ENCODE peak calls at places on chromosomes 16 and 17, in six cellular contexts. One of them, this sample, is unnamed.

GRCh38 chr17:2598166-2598565 is 4.7 kb downstream of the PAFAH1B1 start:
- DNase-seq in dorsolateral prefrontal cortex: no peak
- DNase-seq in heart right ventricle: no peak
- DNase-seq in AG04450: no peak
- DNase-seq in brain microvascular endothelial cell: peak
- DNase-seq in PC-9: no peak
- DNase-seq in this sample: peak

GRCh38 chr17:11308550-11308949 is 67.5 kb downstream of the SHISA6 start:
- DNase-seq in dorsolateral prefrontal cortex: no peak
- DNase-seq in heart right ventricle: no peak
- DNase-seq in brain microvascular endothelial cell: no peak
- DNase-seq in PC-9: no peak
- DNase-seq in AG04450: no peak
- DNase-seq in this sample: no peak

GRCh38 chr17:65588194-65588808 is 26.9 kb upstream of the AXIN2 start:
- DNase-seq in brain microvascular endothelial cell: no peak
- DNase-seq in PC-9: peak
- DNase-seq in AG04450: no peak
- DNase-seq in dorsolateral prefrontal cortex: no peak
- DNase-seq in heart right ventricle: no peak
- DNase-seq in this sample: no peak

GRCh38 chr17:39730095-39730921 is at the start of gene MIEN1:
- DNase-seq in heart right ventricle: peak
- DNase-seq in brain microvascular endothelial cell: peak
- DNase-seq in dorsolateral prefrontal cortex: peak
- DNase-seq in PC-9: peak
- DNase-seq in AG04450: peak
- DNase-seq in this sample: peak

GRCh38 chr17:6018788-6019187 is 51.4 kb upstream of the WSCD1 start:
- DNase-seq in heart right ventricle: no peak
- DNase-seq in dorsolateral prefrontal cortex: no peak
- DNase-seq in AG04450: no peak
- DNase-seq in PC-9: no peak
- DNase-seq in brain microvascular endothelial cell: no peak
- DNase-seq in this sample: no peak

GRCh38 chr17:2982854-2983636 is 80.4 kb downstream of the OR1D5 start:
- DNase-seq in heart right ventricle: peak
- DNase-seq in dorsolateral prefrontal cortex: peak
- DNase-seq in AG04450: peak
- DNase-seq in PC-9: no peak
- DNase-seq in brain microvascular endothelial cell: no peak
- DNase-seq in this sample: peak

GRCh38 chr16:81469710-81470481 is 25.3 kb downstream of the CMIP start:
- DNase-seq in dorsolateral prefrontal cortex: no peak
- DNase-seq in AG04450: no peak
- DNase-seq in heart right ventricle: no peak
- DNase-seq in brain microvascular endothelial cell: no peak
- DNase-seq in PC-9: no peak
- DNase-seq in this sample: no peak

GRCh38 chr17:57211010-57211411 is 45.3 kb upstream of the MSI2 start:
- DNase-seq in PC-9: no peak
- DNase-seq in dorsolateral prefrontal cortex: no peak
- DNase-seq in heart right ventricle: no peak
- DNase-seq in brain microvascular endothelial cell: no peak
- DNase-seq in AG04450: no peak
- DNase-seq in this sample: no peak

GRCh38 chr17:64459284-64459747 is 10.4 kb downstream of the MILR1 start:
- DNase-seq in brain microvascular endothelial cell: peak
- DNase-seq in PC-9: peak
- DNase-seq in dorsolateral prefrontal cortex: no peak
- DNase-seq in heart right ventricle: no peak
- DNase-seq in AG04450: no peak
- DNase-seq in this sample: peak

GRCh38 chr16:12737563-12737962 is 66.1 kb downstream of the CPPED1 start:
- DNase-seq in PC-9: no peak
- DNase-seq in heart right ventricle: no peak
- DNase-seq in dorsolateral prefrontal cortex: no peak
- DNase-seq in AG04450: no peak
- DNase-seq in brain microvascular endothelial cell: no peak
- DNase-seq in this sample: no peak

GRCh38 chr16:24700549-24701392 is 28.7 kb upstream of the TNRC6A start:
- DNase-seq in PC-9: peak
- DNase-seq in dorsolateral prefrontal cortex: no peak
- DNase-seq in AG04450: peak
- DNase-seq in heart right ventricle: peak
- DNase-seq in brain microvascular endothelial cell: peak
- DNase-seq in this sample: peak

GRCh38 chr16:48321307-48322036 is 63.7 kb downstream of the SIAH1 start:
- DNase-seq in heart right ventricle: no peak
- DNase-seq in brain microvascular endothelial cell: peak
- DNase-seq in PC-9: no peak
- DNase-seq in AG04450: no peak
- DNase-seq in dorsolateral prefrontal cortex: no peak
- DNase-seq in this sample: peak

GRCh38 chr17:51640108-51640622 is 379.8 kb downstream of the UTP18 start:
- DNase-seq in brain microvascular endothelial cell: no peak
- DNase-seq in heart right ventricle: no peak
- DNase-seq in PC-9: peak
- DNase-seq in dorsolateral prefrontal cortex: no peak
- DNase-seq in AG04450: no peak
- DNase-seq in this sample: no peak

GRCh38 chr17:49508061-49508865 is 13.2 kb downstream of the NGFR start:
- DNase-seq in heart right ventricle: no peak
- DNase-seq in dorsolateral prefrontal cortex: no peak
- DNase-seq in brain microvascular endothelial cell: no peak
- DNase-seq in PC-9: peak
- DNase-seq in AG04450: no peak
- DNase-seq in this sample: peak

GRCh38 chr16:85253127-85253941 is 141.1 kb upstream of the CIBAR2 start:
- DNase-seq in AG04450: no peak
- DNase-seq in brain microvascular endothelial cell: no peak
- DNase-seq in dorsolateral prefrontal cortex: peak
- DNase-seq in PC-9: peak
- DNase-seq in heart right ventricle: peak
- DNase-seq in this sample: peak

GRCh38 chr16:12497558-12497957 is 306.1 kb downstream of the CPPED1 start:
- DNase-seq in PC-9: no peak
- DNase-seq in heart right ventricle: no peak
- DNase-seq in dorsolateral prefrontal cortex: no peak
- DNase-seq in AG04450: no peak
- DNase-seq in brain microvascular endothelial cell: no peak
- DNase-seq in this sample: no peak

GRCh38 chr17:56185905-56186783 is 32.9 kb downstream of the ANKFN1 start:
- DNase-seq in PC-9: no peak
- DNase-seq in brain microvascular endothelial cell: peak
- DNase-seq in heart right ventricle: no peak
- DNase-seq in AG04450: peak
- DNase-seq in dorsolateral prefrontal cortex: no peak
- DNase-seq in this sample: peak

GRCh38 chr16:57185446-57185944 is 344 bp downstream of the PSME3IP1 start:
- DNase-seq in dorsolateral prefrontal cortex: peak
- DNase-seq in PC-9: peak
- DNase-seq in heart right ventricle: peak
- DNase-seq in brain microvascular endothelial cell: peak
- DNase-seq in AG04450: no peak
- DNase-seq in this sample: peak

GRCh38 chr16:56202036-56202435 is 10.7 kb downstream of the GNAO1 start:
- DNase-seq in brain microvascular endothelial cell: no peak
- DNase-seq in AG04450: no peak
- DNase-seq in heart right ventricle: no peak
- DNase-seq in dorsolateral prefrontal cortex: no peak
- DNase-seq in PC-9: no peak
- DNase-seq in this sample: peak

GRCh38 chr16:75420987-75421819 is 12.1 kb downstream of the CFDP1 start:
- DNase-seq in heart right ventricle: peak
- DNase-seq in AG04450: no peak
- DNase-seq in brain microvascular endothelial cell: peak
- DNase-seq in dorsolateral prefrontal cortex: no peak
- DNase-seq in PC-9: peak
- DNase-seq in this sample: peak

GRCh38 chr17:48791128-48792032 is 25.6 kb downstream of the TTLL6 start:
- DNase-seq in heart right ventricle: peak
- DNase-seq in AG04450: peak
- DNase-seq in PC-9: peak
- DNase-seq in dorsolateral prefrontal cortex: peak
- DNase-seq in brain microvascular endothelial cell: peak
- DNase-seq in this sample: peak

GRCh38 chr17:81412490-81413093 is 17.3 kb downstream of the BAHCC1 start:
- DNase-seq in dorsolateral prefrontal cortex: no peak
- DNase-seq in AG04450: no peak
- DNase-seq in brain microvascular endothelial cell: no peak
- DNase-seq in PC-9: no peak
- DNase-seq in heart right ventricle: peak
- DNase-seq in this sample: no peak

GRCh38 chr17:81411305-81411704 is 16.0 kb downstream of the BAHCC1 start:
- DNase-seq in dorsolateral prefrontal cortex: no peak
- DNase-seq in AG04450: no peak
- DNase-seq in heart right ventricle: no peak
- DNase-seq in PC-9: no peak
- DNase-seq in brain microvascular endothelial cell: no peak
- DNase-seq in this sample: no peak

GRCh38 chr17:81413497-81414135 is 18.4 kb downstream of the BAHCC1 start:
- DNase-seq in dorsolateral prefrontal cortex: no peak
- DNase-seq in heart right ventricle: no peak
- DNase-seq in brain microvascular endothelial cell: no peak
- DNase-seq in PC-9: no peak
- DNase-seq in AG04450: no peak
- DNase-seq in this sample: no peak

GRCh38 chr17:81409190-81409935 is 14.1 kb downstream of the BAHCC1 start:
- DNase-seq in AG04450: no peak
- DNase-seq in PC-9: peak
- DNase-seq in dorsolateral prefrontal cortex: no peak
- DNase-seq in heart right ventricle: no peak
- DNase-seq in brain microvascular endothelial cell: no peak
- DNase-seq in this sample: no peak

DNA sequence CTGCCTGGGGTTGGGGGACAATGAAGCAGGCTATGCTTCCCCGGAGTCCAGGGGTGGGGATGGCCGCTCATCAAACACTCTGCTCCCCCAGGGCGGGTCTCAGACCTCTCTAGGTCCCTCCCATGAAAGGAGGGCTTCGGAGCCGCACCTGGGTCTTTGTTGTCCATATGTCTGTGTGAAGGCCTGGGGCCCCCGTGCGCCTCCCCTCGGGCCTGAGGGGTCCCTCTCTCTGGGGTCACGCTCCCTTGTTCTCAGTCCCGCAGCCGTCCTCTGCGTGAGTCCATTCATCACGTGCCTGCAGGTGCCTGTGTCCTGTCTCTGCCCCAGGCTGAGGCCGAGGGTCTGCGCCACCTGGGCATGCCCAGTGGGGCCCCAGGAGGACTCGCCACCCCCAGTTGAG is 15.6 kb downstream of the BAHCC1 start:
- DNase-seq in AG04450: no peak
- DNase-seq in brain microvascular endothelial cell: no peak
- DNase-seq in dorsolateral prefrontal cortex: no peak
- DNase-seq in PC-9: no peak
- DNase-seq in heart right ventricle: no peak
- DNase-seq in this sample: no peak
- TF ChIP-seq CTCF in AG04450: no peak
- TF ChIP-seq CTCF in brain microvascular endothelial cell: no peak
- TF ChIP-seq CTCF in dorsolateral prefrontal cortex: no peak
- TF ChIP-seq CTCF in PC-9: no peak
- TF ChIP-seq CTCF in heart right ventricle: no peak
- TF ChIP-seq CTCF in this sample: no peak

DNA sequence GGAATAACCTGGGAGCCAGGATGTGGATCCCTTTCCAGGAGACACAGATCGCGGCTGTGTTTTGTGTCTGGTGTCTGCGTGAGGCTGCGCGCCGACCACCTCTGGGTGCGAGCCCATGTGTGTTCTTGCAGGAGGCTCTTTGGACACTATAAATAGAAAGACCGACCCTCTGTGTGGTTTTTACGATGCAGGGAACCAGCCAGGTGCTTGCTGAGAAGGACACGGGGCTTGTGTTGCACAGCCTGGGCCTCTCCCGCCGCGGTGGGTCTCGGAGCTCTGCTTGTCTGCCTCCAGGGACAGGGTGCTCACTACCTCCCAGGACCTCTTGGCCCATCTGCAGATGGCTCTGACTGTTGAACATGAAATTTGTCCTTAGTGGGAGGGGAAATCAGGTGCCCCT is 505 bp upstream of the STX1B start:
- DNase-seq in dorsolateral prefrontal cortex: no peak
- DNase-seq in PC-9: no peak
- DNase-seq in AG04450: no peak
- DNase-seq in heart right ventricle: no peak
- DNase-seq in brain microvascular endothelial cell: no peak
- DNase-seq in this sample: no peak
- H3K4me3 ChIP-seq in dorsolateral prefrontal cortex: peak
- H3K4me3 ChIP-seq in PC-9: no peak
- H3K4me3 ChIP-seq in AG04450: peak
- H3K4me3 ChIP-seq in heart right ventricle: no peak
- H3K4me3 ChIP-seq in brain microvascular endothelial cell: peak
- H3K4me3 ChIP-seq in this sample: peak

DNA sequence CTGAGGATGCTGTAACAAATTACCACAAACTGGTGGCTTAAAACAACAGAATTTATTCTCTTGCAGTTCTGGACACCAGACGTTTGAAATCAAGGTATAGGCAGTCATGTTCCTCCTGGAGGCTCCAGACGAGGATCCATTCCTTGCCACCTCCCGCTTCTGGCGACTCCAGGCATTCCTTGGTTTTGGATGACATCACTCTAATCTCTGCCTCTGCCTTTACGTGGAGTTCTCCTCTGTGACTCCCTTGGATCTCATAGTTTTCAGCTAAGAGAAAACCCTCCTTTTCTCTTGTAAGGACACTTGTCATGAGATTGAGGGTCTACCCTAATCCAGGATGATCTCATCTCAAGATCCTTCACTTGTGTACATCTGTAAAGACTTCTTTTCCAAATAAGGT is 31.4 kb upstream of the HS3ST3B1 start:
- DNase-seq in dorsolateral prefrontal cortex: no peak
- DNase-seq in AG04450: no peak
- DNase-seq in brain microvascular endothelial cell: no peak
- DNase-seq in heart right ventricle: no peak
- DNase-seq in PC-9: no peak
- DNase-seq in this sample: no peak
- TF ChIP-seq CTCF in dorsolateral prefrontal cortex: no peak
- TF ChIP-seq CTCF in AG04450: no peak
- TF ChIP-seq CTCF in brain microvascular endothelial cell: no peak
- TF ChIP-seq CTCF in heart right ventricle: no peak
- TF ChIP-seq CTCF in PC-9: no peak
- TF ChIP-seq CTCF in this sample: no peak

GRCh38 chr17:74429604-74430384 is 2.1 kb upstream of the GPRC5C start:
- DNase-seq in PC-9: no peak
- DNase-seq in heart right ventricle: peak
- DNase-seq in dorsolateral prefrontal cortex: no peak
- DNase-seq in brain microvascular endothelial cell: no peak
- DNase-seq in AG04450: no peak
- DNase-seq in this sample: no peak

GRCh38 chr17:74431568-74432483 is at the start of gene GPRC5C:
- DNase-seq in PC-9: peak
- DNase-seq in AG04450: no peak
- DNase-seq in dorsolateral prefrontal cortex: no peak
- DNase-seq in heart right ventricle: peak
- DNase-seq in brain microvascular endothelial cell: no peak
- DNase-seq in this sample: no peak

GRCh38 chr17:74432484-74433391 is 850 bp downstream of the GPRC5C start:
- DNase-seq in brain microvascular endothelial cell: no peak
- DNase-seq in heart right ventricle: no peak
- DNase-seq in PC-9: no peak
- DNase-seq in dorsolateral prefrontal cortex: no peak
- DNase-seq in AG04450: no peak
- DNase-seq in this sample: no peak

GRCh38 chr17:74430385-74430705 is 1.5 kb upstream of the GPRC5C start:
- DNase-seq in PC-9: no peak
- DNase-seq in AG04450: no peak
- DNase-seq in dorsolateral prefrontal cortex: no peak
- DNase-seq in brain microvascular endothelial cell: no peak
- DNase-seq in heart right ventricle: no peak
- DNase-seq in this sample: no peak

GRCh38 chr17:74430706-74431567 is 951 bp upstream of the GPRC5C start:
- DNase-seq in AG04450: no peak
- DNase-seq in PC-9: peak
- DNase-seq in dorsolateral prefrontal cortex: no peak
- DNase-seq in brain microvascular endothelial cell: peak
- DNase-seq in heart right ventricle: peak
- DNase-seq in this sample: peak
- H3K4me3 ChIP-seq in AG04450: no peak
- H3K4me3 ChIP-seq in PC-9: peak
- H3K4me3 ChIP-seq in dorsolateral prefrontal cortex: peak
- H3K4me3 ChIP-seq in brain microvascular endothelial cell: peak
- H3K4me3 ChIP-seq in heart right ventricle: peak
- H3K4me3 ChIP-seq in this sample: peak